ENCODE peak calls at places on chromosomes 5 and 9, in eight cellular contexts. W is GM23248; D is neural crest cell; N is H9; Z is T-helper 2 cell; P is transverse colon; X is naive thymus-derived CD4-positive, alpha-beta T cell; I is omental fat pad. H is an unnamed sample.

GRCh38 chr9:98867434-98868168 is 60.1 kb downstream of the GALNT12 start:
- DNase-seq in N (no peak), D (no peak), Z (no peak), W (peak; percentile 93), X (no peak), P (peak; percentile 54), I (no peak), H (no peak)

GRCh38 chr5:55159763-55160492 is at the start of gene GPX8:
- DNase-seq in I (no peak), P (no peak), D (peak; percentile 41), X (no peak), W (peak; percentile 95), N (peak; percentile 58), Z (peak; percentile 14), H (no peak)

GRCh38 chr5:174317261-174317894 is 271.9 kb downstream of the NSG2 start:
- DNase-seq in P (no peak), D (peak; percentile 63), Z (no peak), X (no peak), W (peak; percentile 74), N (peak; percentile 76), I (no peak), H (no peak)

GRCh38 chr5:180689071-180689694 is 39.8 kb upstream of the FLT4 start:
- DNase-seq in P (no peak), I (no peak), W (no peak), Z (peak; percentile 64), D (no peak), N (no peak), X (no peak), H (peak; percentile 19)

GRCh38 chr9:32741706-32742105 is 41.6 kb upstream of the TMEM215 start:
- DNase-seq in W (no peak), X (no peak), I (no peak), P (no peak), N (no peak), Z (no peak), D (no peak), H (no peak)

GRCh38 chr5:123150089-123150488 is 61.0 kb downstream of the PRDM6 start:
- DNase-seq in D (no peak), X (no peak), W (no peak), N (no peak), I (no peak), Z (no peak), P (no peak), H (no peak)

GRCh38 chr9:126146254-126147145 is 180.1 kb upstream of the MVB12B start:
- DNase-seq in W (peak; percentile 11), X (no peak), I (no peak), P (peak; percentile 35), Z (no peak), N (peak; percentile 92), D (peak; percentile 42), H (peak; percentile 3)

GRCh38 chr5:153784277-153784676 is 254.4 kb downstream of the FAM114A2 start:
- DNase-seq in W (peak; percentile 59), Z (no peak), P (no peak), I (no peak), N (no peak), D (no peak), X (no peak), H (no peak)

GRCh38 chr5:1437452-1437851 is 7.8 kb downstream of the SLC6A3 start:
- DNase-seq in D (no peak), X (peak; percentile 1), P (peak; percentile 23), W (peak; percentile 61), I (no peak), Z (no peak), N (peak; percentile 73), H (no peak)

GRCh38 chr5:180336234-180337020 is 16.7 kb downstream of the GFPT2 start:
- DNase-seq in Z (no peak), I (no peak), N (no peak), P (no peak), D (no peak), W (no peak), X (no peak), H (no peak)

GRCh38 chr5:173825215-173825865 is 62.8 kb upstream of the CPEB4 start:
- DNase-seq in X (no peak), I (no peak), N (no peak), D (no peak), W (peak; percentile 54), P (no peak), Z (no peak), H (no peak)

GRCh38 chr5:81428866-81429265 is 34.9 kb upstream of the ACOT12 start:
- DNase-seq in Z (no peak), W (peak; percentile 50), P (no peak), N (no peak), I (no peak), D (no peak), X (no peak), H (no peak)

GRCh38 chr9:128482186-128482585 is 22.3 kb upstream of the GLE1 start:
- DNase-seq in I (no peak), P (no peak), X (no peak), Z (no peak), W (no peak), D (no peak), N (no peak), H (no peak)

GRCh38 chr5:42250-42649 is 49.7 kb upstream of the PLEKHG4B start:
- DNase-seq in N (peak; percentile 63), P (no peak), D (no peak), X (no peak), I (no peak), W (peak; percentile 41), Z (no peak), H (no peak)

GRCh38 chr5:133742370-133743036 is 130.2 kb upstream of the FSTL4 start:
- DNase-seq in N (no peak), Z (no peak), W (no peak), I (no peak), X (no peak), P (peak; percentile 11), D (no peak), H (no peak)

GRCh38 chr5:115414406-115415142 is 118.1 kb upstream of the CCDC112 start:
- DNase-seq in X (no peak), P (peak; percentile 50), I (no peak), Z (no peak), N (no peak), D (no peak), W (peak; percentile 96), H (no peak)

GRCh38 chr9:133822439-133823065 is 84.4 kb upstream of the SARDH start:
- DNase-seq in P (no peak), D (no peak), Z (no peak), W (no peak), X (no peak), N (no peak), I (no peak), H (no peak)

GRCh38 chr9:133074111-133074651 is 12.4 kb downstream of the CEL start:
- DNase-seq in W (peak; percentile 56), X (no peak), D (no peak), N (no peak), P (no peak), I (no peak), Z (no peak), H (no peak)

GRCh38 chr9:83511051-83511450 is 27.1 kb downstream of the FRMD3 start:
- DNase-seq in N (no peak), I (no peak), Z (no peak), W (peak; percentile 54), X (no peak), D (no peak), P (no peak), H (no peak)

GRCh38 chr9:89796606-89797005 is 191.8 kb downstream of the GADD45G start:
- DNase-seq in I (no peak), N (no peak), W (no peak), X (no peak), P (no peak), D (no peak), Z (no peak), H (no peak)

GRCh38 chr5:174608631-174609097 is 115.7 kb upstream of the MSX2 start:
- DNase-seq in N (no peak), X (no peak), I (no peak), Z (no peak), P (peak; percentile 20), W (no peak), D (no peak), H (no peak)

GRCh38 chr9:68547417-68547816 is 6.7 kb upstream of the TMEM252 start:
- DNase-seq in X (no peak), D (no peak), I (no peak), W (no peak), N (no peak), P (no peak), Z (no peak), H (no peak)

GRCh38 chr9:107737987-107738743 is 248.6 kb upstream of the KLF4 start:
- DNase-seq in I (no peak), Z (no peak), P (no peak), X (no peak), D (no peak), W (peak; percentile 97), N (no peak), H (no peak)

GRCh38 chr5:68032240-68032762 is 183.3 kb upstream of the PIK3R1 start:
- DNase-seq in P (no peak), Z (no peak), I (no peak), D (no peak), W (no peak), X (no peak), N (no peak), H (no peak)

H was measured in stimulated activated CD8-positive, alpha-beta memory T cell treated with anti-CD3 and anti-CD28 coated beads, Interleukin-15, amount 100 ng/mL, for 48 hours.